ENCODE peak calls at places on chromosomes 12 and 14, in five cellular contexts. P, N, A, L and K are unnamed samples.

GRCh38 chr12:58139894-58140293 is 198.5 kb downstream of the ATP23 start:
- DNase-seq in P (no peak), N (no peak), A (no peak), L (no peak), K (no peak)

GRCh38 chr12:50765325-50765911 is 1.5 kb downstream of the ATF1 start:
- DNase-seq in P (peak; percentile 74), N (no peak), A (peak; percentile 85), L (peak; percentile 50), K (peak; percentile 64)

GRCh38 chr12:45938566-45938965 is 51.8 kb downstream of the SCAF11 start:
- DNase-seq in P (no peak), N (no peak), A (no peak), L (no peak), K (peak; percentile 42)

GRCh38 chr14:80464531-80465149 is 253.3 kb upstream of the DIO2 start:
- DNase-seq in P (no peak), N (no peak), A (no peak), L (no peak), K (no peak)

GRCh38 chr14:31138301-31138700 is 69.3 kb downstream of the HECTD1 start:
- DNase-seq in P (no peak), N (no peak), A (no peak), L (no peak), K (no peak)

GRCh38 chr14:59267046-59267445 is 78.6 kb downstream of the DAAM1 start:
- DNase-seq in P (no peak), N (no peak), A (no peak), L (no peak), K (no peak)

GRCh38 chr12:123445388-123446344 is 9.2 kb upstream of the RILPL2 start:
- DNase-seq in P (no peak), N (no peak), A (no peak), L (no peak), K (peak; percentile 94)

GRCh38 chr12:24853588-24853987 is 95.3 kb downstream of the BCAT1 start:
- DNase-seq in P (no peak), N (no peak), A (no peak), L (no peak), K (peak; percentile 90)

GRCh38 chr12:52232916-52233461 is at the start of gene KRT7:
- DNase-seq in P (no peak), N (no peak), A (peak; percentile 90), L (no peak), K (peak; percentile 11)

GRCh38 chr14:103889313-103890051 is 38.8 kb upstream of the TDRD9 start:
- DNase-seq in P (no peak), N (no peak), A (no peak), L (peak; percentile 50), K (no peak)

GRCh38 chr12:96811083-96811482 is 96.0 kb upstream of the NEDD1 start:
- DNase-seq in P (peak; percentile 14), N (no peak), A (peak; percentile 28), L (peak; percentile 46), K (peak; percentile 94)

GRCh38 chr12:95411466-95411865 is 62.5 kb upstream of the METAP2 start:
- DNase-seq in P (no peak), N (no peak), A (no peak), L (peak; percentile 8), K (no peak)

GRCh38 chr12:52789637-52790426 is 6.1 kb downstream of the KRT3 start:
- DNase-seq in P (peak; percentile 77), N (no peak), A (no peak), L (no peak), K (no peak)

GRCh38 chr12:12736759-12737676 is 19.9 kb downstream of the CDKN1B start:
- DNase-seq in P (peak; percentile 61), N (peak; percentile 45), A (peak; percentile 50), L (no peak), K (peak; percentile 67)

DNA sequence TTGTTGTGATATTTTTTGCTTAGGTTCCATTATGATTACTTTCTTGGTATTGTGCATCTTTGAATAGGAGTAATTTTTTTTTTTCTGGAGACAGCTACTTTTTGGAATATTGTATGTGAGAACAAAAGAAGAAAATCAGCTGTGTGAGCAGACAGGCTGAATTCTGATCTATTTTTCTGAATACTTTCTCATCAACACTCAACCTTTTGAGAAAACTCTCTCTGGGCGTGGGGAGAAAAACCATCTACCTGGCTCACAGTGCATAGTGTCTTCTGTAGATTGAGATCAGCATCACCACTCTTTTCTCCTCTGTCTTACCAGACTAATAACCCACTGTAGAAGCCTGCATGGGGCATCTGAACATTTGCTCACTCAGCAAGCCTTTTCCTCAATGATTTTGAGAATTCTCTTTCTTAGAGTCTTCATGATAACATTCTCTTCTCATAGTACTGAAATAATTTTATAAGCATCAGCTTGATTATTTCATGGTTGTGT is 3.3 kb downstream of the PIK3C2G start:
- DNase-seq in P (no peak), N (no peak), A (no peak), L (no peak), K (no peak)
- TF ChIP-seq MYC in P (no peak), N (no peak), A (no peak), L (no peak), K (no peak)

DNA sequence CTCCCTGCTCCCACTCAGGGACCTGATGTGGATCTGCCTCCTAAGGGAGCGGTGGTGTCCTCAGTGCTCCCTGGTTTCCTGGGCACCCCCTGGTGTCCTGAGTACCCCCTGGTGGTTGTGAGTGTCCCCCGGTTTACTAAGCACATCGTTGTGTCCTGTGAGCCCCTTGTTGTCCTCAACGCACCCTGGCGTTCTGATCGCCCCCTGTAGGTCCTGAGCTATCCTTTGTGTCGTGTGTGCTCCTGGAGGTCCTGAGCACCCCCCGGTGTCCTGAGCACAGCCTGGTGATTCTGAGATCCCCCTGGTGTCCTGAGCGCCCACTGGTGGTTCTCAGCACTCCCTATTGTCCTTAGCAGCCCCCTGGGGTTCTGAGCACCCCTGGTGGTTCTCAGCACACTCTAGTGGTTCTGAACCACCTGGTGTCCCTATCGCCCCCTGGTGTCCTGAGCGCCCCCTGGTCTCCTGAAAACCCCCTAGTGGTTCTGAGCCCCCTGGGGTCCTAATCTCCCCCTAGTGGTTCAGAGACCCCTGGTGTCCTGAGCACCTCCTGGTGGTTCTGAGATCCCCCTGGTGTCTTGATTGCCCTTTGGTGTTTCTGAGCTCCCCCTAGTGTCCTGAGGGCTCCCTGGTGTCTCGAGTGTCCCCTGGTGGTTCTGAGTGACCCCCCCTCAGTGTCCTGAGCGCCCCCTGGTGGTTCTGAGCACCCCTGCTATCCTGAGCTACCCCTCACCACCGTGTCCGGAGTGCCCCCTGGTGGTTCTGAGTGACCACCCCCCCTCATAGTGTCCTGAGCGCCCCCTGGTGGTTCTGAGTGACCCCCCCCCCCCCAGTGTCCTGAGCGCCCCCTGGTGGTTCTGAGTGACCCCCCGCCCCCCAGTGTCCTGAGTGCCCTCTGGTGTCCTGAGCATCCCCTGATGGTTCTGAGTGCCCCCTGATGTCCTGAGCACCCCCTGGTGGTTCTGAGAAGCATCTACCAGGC is 615.1 kb downstream of the TMEM121 start:
- DNase-seq in P (peak; percentile 11), N (no peak), A (no peak), L (no peak), K (no peak)
- TF ChIP-seq MYC in P (no peak), N (no peak), A (no peak), L (no peak), K (no peak)

DNA sequence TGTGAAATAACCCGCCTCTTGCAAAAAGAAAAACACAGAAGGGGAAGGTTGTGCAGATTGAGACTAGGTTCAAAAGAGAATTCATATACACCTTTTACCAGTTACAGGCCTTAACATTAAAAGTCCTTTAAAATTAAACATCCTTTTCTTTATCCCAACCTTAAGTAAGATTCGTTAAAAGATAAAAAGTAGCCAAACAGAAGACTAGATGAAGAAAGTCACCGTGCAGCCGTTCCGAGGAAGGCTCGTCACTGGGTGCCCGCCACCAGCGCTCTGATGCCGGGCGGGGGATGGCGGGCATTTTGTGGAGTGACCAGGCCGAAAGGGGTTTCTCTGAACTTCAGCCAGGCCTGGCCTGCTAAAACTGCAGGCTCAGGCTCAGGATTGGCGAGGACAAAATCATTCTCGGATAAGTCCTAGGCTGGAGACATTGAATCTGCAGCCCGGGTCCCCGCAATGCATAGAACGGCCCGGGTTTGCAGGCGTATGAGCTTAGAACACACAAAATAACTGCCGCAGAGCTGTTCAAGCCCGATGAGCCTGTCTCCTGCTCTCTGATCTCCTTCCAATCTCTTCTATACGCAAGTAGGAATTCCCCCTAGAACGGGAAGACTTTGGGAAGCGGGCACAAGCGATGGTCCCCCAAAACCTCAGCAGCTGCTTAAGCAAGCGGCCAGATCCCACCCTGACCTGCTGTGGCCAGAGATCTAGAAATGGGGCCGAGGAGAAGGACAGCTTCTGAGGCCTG is 1.3 kb downstream of the TBX5 start:
- DNase-seq in P (no peak), N (no peak), A (no peak), L (no peak), K (no peak)
- TF ChIP-seq MYC in P (no peak), N (no peak), A (no peak), L (no peak), K (no peak)

GRCh38 chr12:5383961-5384360 is 47.9 kb upstream of the NTF3 start:
- DNase-seq in P (no peak), N (no peak), A (no peak), L (no peak), K (no peak)

GRCh38 chr12:5391638-5392037 is 40.3 kb upstream of the NTF3 start:
- DNase-seq in P (no peak), N (no peak), A (no peak), L (no peak), K (no peak)

GRCh38 chr12:5392961-5393360 is 38.9 kb upstream of the NTF3 start:
- DNase-seq in P (no peak), N (no peak), A (no peak), L (no peak), K (no peak)

GRCh38 chr12:5390174-5390799 is 41.6 kb upstream of the NTF3 start:
- DNase-seq in P (no peak), N (no peak), A (no peak), L (no peak), K (no peak)

DNA sequence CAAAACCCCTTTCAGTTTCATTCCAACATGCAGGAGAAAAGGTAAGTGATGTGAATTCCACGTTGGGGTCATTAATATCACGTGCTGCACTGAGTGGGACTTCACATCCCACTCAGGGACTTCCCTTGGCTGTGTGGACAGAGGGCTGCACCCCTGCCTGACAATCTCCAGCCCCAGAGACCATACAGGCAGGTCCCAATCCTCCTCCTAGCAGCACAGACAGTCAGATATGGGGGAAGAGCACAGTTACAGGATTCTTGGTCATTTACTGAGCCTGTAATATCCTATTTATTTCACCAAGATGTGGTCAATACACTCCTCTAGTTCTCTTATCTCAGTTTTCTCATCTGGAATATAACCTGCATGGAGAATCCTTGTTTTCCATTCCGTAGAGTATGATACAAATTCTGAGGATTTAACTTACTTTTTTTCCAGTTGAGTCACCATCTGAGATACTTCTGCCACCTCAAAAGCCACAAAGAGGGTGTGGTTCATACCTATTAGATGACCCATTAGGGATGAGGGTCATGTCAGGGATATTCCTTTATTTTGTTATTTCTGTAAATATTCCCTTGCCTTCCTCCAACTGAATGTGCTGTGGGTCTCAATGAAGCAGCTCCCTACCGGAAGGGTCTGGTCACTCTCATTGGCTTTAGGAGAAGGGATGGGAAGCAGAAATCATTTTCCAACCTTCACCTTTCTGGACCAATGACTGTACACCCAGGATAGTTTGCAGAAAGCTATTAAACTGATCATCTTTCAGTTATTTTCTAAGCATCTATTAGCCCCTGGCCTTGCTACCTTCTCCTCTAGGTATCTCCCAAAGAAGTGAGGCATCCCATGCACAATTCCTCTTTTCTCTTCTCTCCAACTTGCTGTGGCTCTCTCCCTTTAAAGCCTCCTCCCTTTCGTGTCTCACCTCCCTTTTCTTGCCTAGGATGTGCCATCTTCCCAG is 43.0 kb upstream of the NTF3 start:
- DNase-seq in P (no peak), N (no peak), A (no peak), L (no peak), K (no peak)
- TF ChIP-seq MYC in P (no peak), N (no peak), A (no peak), L (no peak), K (no peak)

DNA sequence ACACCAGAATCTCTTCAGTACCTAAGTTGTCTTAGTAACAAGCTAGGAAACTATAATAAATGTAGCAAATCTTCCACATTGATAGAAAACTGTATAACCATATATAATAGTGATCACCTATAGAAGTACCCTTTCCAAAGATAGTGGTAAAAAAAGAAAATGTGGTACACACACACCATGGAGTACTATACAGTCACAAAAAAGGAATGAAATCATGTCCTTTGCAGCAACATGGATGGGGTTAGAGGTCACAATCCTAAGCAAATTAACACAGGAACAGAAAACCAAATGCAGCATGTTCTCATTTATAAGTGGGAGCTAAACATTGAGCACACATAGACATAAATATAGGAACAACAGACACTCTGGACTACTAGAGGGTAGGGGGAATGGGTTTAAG is 90.5 kb downstream of the SLC25A21 start:
- DNase-seq in P (no peak), N (no peak), A (no peak), L (no peak), K (no peak)
- TF ChIP-seq MYC in P (no peak), N (no peak), A (no peak), L (no peak), K (no peak)